ENCODE peak calls at places on chromosomes 13 and 19, in five cellular contexts. One of them, this sample, is unnamed.

GRCh38 chr13:84962141-84962750 is 837.0 kb downstream of the SLITRK6 start:
- DNase-seq in OCI-LY7: peak
- DNase-seq in stimulated activated CD4-positive, alpha-beta T cell treated with anti-CD3 and anti-CD28 coated beads, Interleukin-2, amount 100 ng/mL, for 24 hours: no peak
- DNase-seq in dorsolateral prefrontal cortex: no peak
- DNase-seq in left ventricle myocardium inferior: no peak
- DNase-seq in this sample: no peak

GRCh38 chr13:100454876-100455275 is 133.7 kb downstream of the GGACT start:
- DNase-seq in dorsolateral prefrontal cortex: no peak
- DNase-seq in stimulated activated CD4-positive, alpha-beta T cell treated with anti-CD3 and anti-CD28 coated beads, Interleukin-2, amount 100 ng/mL, for 24 hours: no peak
- DNase-seq in OCI-LY7: no peak
- DNase-seq in left ventricle myocardium inferior: no peak
- DNase-seq in this sample: no peak

GRCh38 chr19:11448923-11449554 is 13.6 kb downstream of the PRKCSH start:
- DNase-seq in dorsolateral prefrontal cortex: no peak
- DNase-seq in left ventricle myocardium inferior: no peak
- DNase-seq in stimulated activated CD4-positive, alpha-beta T cell treated with anti-CD3 and anti-CD28 coated beads, Interleukin-2, amount 100 ng/mL, for 24 hours: no peak
- DNase-seq in OCI-LY7: no peak
- DNase-seq in this sample: no peak

GRCh38 chr19:18098891-18099622 is 1.5 kb downstream of the MAST3 start:
- DNase-seq in dorsolateral prefrontal cortex: peak
- DNase-seq in OCI-LY7: peak
- DNase-seq in stimulated activated CD4-positive, alpha-beta T cell treated with anti-CD3 and anti-CD28 coated beads, Interleukin-2, amount 100 ng/mL, for 24 hours: no peak
- DNase-seq in left ventricle myocardium inferior: no peak
- DNase-seq in this sample: peak

GRCh38 chr19:38898788-38899446 is 501 bp downstream of the SIRT2 start:
- DNase-seq in dorsolateral prefrontal cortex: peak
- DNase-seq in stimulated activated CD4-positive, alpha-beta T cell treated with anti-CD3 and anti-CD28 coated beads, Interleukin-2, amount 100 ng/mL, for 24 hours: no peak
- DNase-seq in OCI-LY7: peak
- DNase-seq in left ventricle myocardium inferior: no peak
- DNase-seq in this sample: no peak

GRCh38 chr13:37648604-37649003 is 50.0 kb upstream of the POSTN start:
- DNase-seq in stimulated activated CD4-positive, alpha-beta T cell treated with anti-CD3 and anti-CD28 coated beads, Interleukin-2, amount 100 ng/mL, for 24 hours: no peak
- DNase-seq in dorsolateral prefrontal cortex: no peak
- DNase-seq in left ventricle myocardium inferior: no peak
- DNase-seq in OCI-LY7: no peak
- DNase-seq in this sample: no peak

GRCh38 chr13:96053003-96053703 is at the start of gene UGGT2:
- DNase-seq in dorsolateral prefrontal cortex: peak
- DNase-seq in left ventricle myocardium inferior: peak
- DNase-seq in stimulated activated CD4-positive, alpha-beta T cell treated with anti-CD3 and anti-CD28 coated beads, Interleukin-2, amount 100 ng/mL, for 24 hours: no peak
- DNase-seq in OCI-LY7: no peak
- DNase-seq in this sample: peak

GRCh38 chr13:57138988-57139387 is 1.7 kb upstream of the PRR20A start:
- DNase-seq in left ventricle myocardium inferior: no peak
- DNase-seq in stimulated activated CD4-positive, alpha-beta T cell treated with anti-CD3 and anti-CD28 coated beads, Interleukin-2, amount 100 ng/mL, for 24 hours: no peak
- DNase-seq in dorsolateral prefrontal cortex: no peak
- DNase-seq in OCI-LY7: no peak
- DNase-seq in this sample: no peak

GRCh38 chr13:75202981-75203380 is 279.0 kb downstream of the TBC1D4 start:
- DNase-seq in stimulated activated CD4-positive, alpha-beta T cell treated with anti-CD3 and anti-CD28 coated beads, Interleukin-2, amount 100 ng/mL, for 24 hours: no peak
- DNase-seq in dorsolateral prefrontal cortex: no peak
- DNase-seq in OCI-LY7: no peak
- DNase-seq in left ventricle myocardium inferior: no peak
- DNase-seq in this sample: no peak

GRCh38 chr19:55487884-55488687 is at the start of gene SSC5D:
- DNase-seq in left ventricle myocardium inferior: no peak
- DNase-seq in OCI-LY7: no peak
- DNase-seq in dorsolateral prefrontal cortex: no peak
- DNase-seq in stimulated activated CD4-positive, alpha-beta T cell treated with anti-CD3 and anti-CD28 coated beads, Interleukin-2, amount 100 ng/mL, for 24 hours: no peak
- DNase-seq in this sample: no peak

GRCh38 chr13:22821589-22821988 is 359.2 kb upstream of the SGCG start:
- DNase-seq in stimulated activated CD4-positive, alpha-beta T cell treated with anti-CD3 and anti-CD28 coated beads, Interleukin-2, amount 100 ng/mL, for 24 hours: no peak
- DNase-seq in OCI-LY7: no peak
- DNase-seq in dorsolateral prefrontal cortex: no peak
- DNase-seq in left ventricle myocardium inferior: no peak
- DNase-seq in this sample: no peak

GRCh38 chr13:105543742-105544141 is 991.7 kb downstream of the EFNB2 start:
- DNase-seq in left ventricle myocardium inferior: no peak
- DNase-seq in dorsolateral prefrontal cortex: no peak
- DNase-seq in OCI-LY7: no peak
- DNase-seq in stimulated activated CD4-positive, alpha-beta T cell treated with anti-CD3 and anti-CD28 coated beads, Interleukin-2, amount 100 ng/mL, for 24 hours: no peak
- DNase-seq in this sample: no peak

GRCh38 chr19:15320118-15320517 is 12.2 kb downstream of the BRD4 start:
- DNase-seq in left ventricle myocardium inferior: no peak
- DNase-seq in stimulated activated CD4-positive, alpha-beta T cell treated with anti-CD3 and anti-CD28 coated beads, Interleukin-2, amount 100 ng/mL, for 24 hours: no peak
- DNase-seq in dorsolateral prefrontal cortex: no peak
- DNase-seq in OCI-LY7: no peak
- DNase-seq in this sample: no peak

GRCh38 chr13:113475911-113476310 is 14.6 kb downstream of the DCUN1D2 start:
- DNase-seq in dorsolateral prefrontal cortex: no peak
- DNase-seq in OCI-LY7: no peak
- DNase-seq in left ventricle myocardium inferior: no peak
- DNase-seq in stimulated activated CD4-positive, alpha-beta T cell treated with anti-CD3 and anti-CD28 coated beads, Interleukin-2, amount 100 ng/mL, for 24 hours: no peak
- DNase-seq in this sample: no peak

GRCh38 chr13:43514326-43514725 is 272.4 kb downstream of the ENOX1 start:
- DNase-seq in OCI-LY7: no peak
- DNase-seq in left ventricle myocardium inferior: peak
- DNase-seq in dorsolateral prefrontal cortex: no peak
- DNase-seq in stimulated activated CD4-positive, alpha-beta T cell treated with anti-CD3 and anti-CD28 coated beads, Interleukin-2, amount 100 ng/mL, for 24 hours: no peak
- DNase-seq in this sample: no peak

GRCh38 chr13:32426191-32426980 is 1.5 kb downstream of the N4BP2L1 start:
- DNase-seq in OCI-LY7: peak
- DNase-seq in dorsolateral prefrontal cortex: no peak
- DNase-seq in stimulated activated CD4-positive, alpha-beta T cell treated with anti-CD3 and anti-CD28 coated beads, Interleukin-2, amount 100 ng/mL, for 24 hours: peak
- DNase-seq in left ventricle myocardium inferior: no peak
- DNase-seq in this sample: no peak

GRCh38 chr19:13727798-13728197 is 36.5 kb upstream of the MRI1 start:
- DNase-seq in stimulated activated CD4-positive, alpha-beta T cell treated with anti-CD3 and anti-CD28 coated beads, Interleukin-2, amount 100 ng/mL, for 24 hours: no peak
- DNase-seq in dorsolateral prefrontal cortex: no peak
- DNase-seq in OCI-LY7: no peak
- DNase-seq in left ventricle myocardium inferior: no peak
- DNase-seq in this sample: no peak

GRCh38 chr19:31831421-31831820 is 482.2 kb upstream of the TSHZ3 start:
- DNase-seq in OCI-LY7: no peak
- DNase-seq in left ventricle myocardium inferior: no peak
- DNase-seq in dorsolateral prefrontal cortex: no peak
- DNase-seq in stimulated activated CD4-positive, alpha-beta T cell treated with anti-CD3 and anti-CD28 coated beads, Interleukin-2, amount 100 ng/mL, for 24 hours: no peak
- DNase-seq in this sample: no peak

GRCh38 chr19:46423194-46423593 is 5.5 kb downstream of the PNMA8C start:
- DNase-seq in stimulated activated CD4-positive, alpha-beta T cell treated with anti-CD3 and anti-CD28 coated beads, Interleukin-2, amount 100 ng/mL, for 24 hours: no peak
- DNase-seq in dorsolateral prefrontal cortex: no peak
- DNase-seq in left ventricle myocardium inferior: no peak
- DNase-seq in OCI-LY7: peak
- DNase-seq in this sample: no peak

GRCh38 chr13:35851238-35851814 is 279.9 kb downstream of the DCLK1 start:
- DNase-seq in dorsolateral prefrontal cortex: no peak
- DNase-seq in left ventricle myocardium inferior: no peak
- DNase-seq in stimulated activated CD4-positive, alpha-beta T cell treated with anti-CD3 and anti-CD28 coated beads, Interleukin-2, amount 100 ng/mL, for 24 hours: no peak
- DNase-seq in OCI-LY7: no peak
- DNase-seq in this sample: no peak